ENCODE peak calls at places on chromosomes 7 and 10, in nine cellular contexts. H, N, K, D, Q, J, G, F and Z are unnamed samples.

GRCh38 chr7:18771834-18772566 is 276.5 kb downstream of the HDAC9 start:
- DNase-seq in H (no peak), N (no peak), K (no peak), D (no peak), Q (no peak), J (no peak), G (no peak), F (no peak), Z (no peak)

GRCh38 chr7:31767686-31768358 is 80.8 kb downstream of the PPP1R17 start:
- DNase-seq in H (no peak), N (no peak), K (no peak), D (no peak), Q (no peak), J (no peak), G (no peak), F (no peak), Z (no peak)

GRCh38 chr7:78127009-78127408 is 328.4 kb downstream of the PHTF2 start:
- DNase-seq in H (no peak), N (no peak), K (no peak), D (no peak), Q (no peak), J (no peak), G (no peak), F (no peak), Z (no peak)

GRCh38 chr7:75596727-75597614 is 104.9 kb downstream of the SPDYE5 start:
- DNase-seq in H (no peak), N (no peak), K (no peak), D (no peak), Q (no peak), J (no peak), G (no peak), F (peak; percentile 75), Z (no peak)

GRCh38 chr7:102890292-102890970 is 22.4 kb upstream of the LRRC17 start:
- DNase-seq in H (no peak), N (no peak), K (peak; percentile 77), D (no peak), Q (no peak), J (no peak), G (no peak), F (peak; percentile 36), Z (no peak)

GRCh38 chr10:18601321-18601720 is 50.1 kb downstream of the NSUN6 start:
- DNase-seq in H (no peak), N (no peak), K (no peak), D (no peak), Q (no peak), J (no peak), G (no peak), F (no peak), Z (no peak)

GRCh38 chr10:68721673-68721963 is 579 bp downstream of the CCAR1 start:
- DNase-seq in H (no peak), N (no peak), K (no peak), D (no peak), Q (no peak), J (no peak), G (no peak), F (no peak), Z (no peak)

GRCh38 chr7:87599336-87599735 is 1.3 kb downstream of the ABCB1 start:
- DNase-seq in H (no peak), N (peak; percentile 57), K (no peak), D (peak; percentile 81), Q (peak; percentile 27), J (no peak), G (peak; percentile 14), F (no peak), Z (no peak)

GRCh38 chr10:78896169-78896931 is 172.4 kb upstream of the ZMIZ1 start:
- DNase-seq in H (no peak), N (no peak), K (no peak), D (no peak), Q (no peak), J (no peak), G (no peak), F (no peak), Z (no peak)

GRCh38 chr10:42866115-42866995 is 83.8 kb downstream of the BMS1 start:
- DNase-seq in H (peak; percentile 79), N (peak; percentile 87), K (peak; percentile 26), D (peak; percentile 47), Q (peak; percentile 52), J (no peak), G (peak; percentile 26), F (peak; percentile 78), Z (peak; percentile 75)

GRCh38 chr7:139691253-139691781 is 86.5 kb downstream of the HIPK2 start:
- DNase-seq in H (peak; percentile 85), N (no peak), K (no peak), D (peak; percentile 87), Q (no peak), J (no peak), G (no peak), F (no peak), Z (peak; percentile 75)

GRCh38 chr7:106092204-106092603 is 19.9 kb downstream of the SYPL1 start:
- DNase-seq in H (no peak), N (no peak), K (no peak), D (no peak), Q (no peak), J (no peak), G (no peak), F (no peak), Z (no peak)

GRCh38 chr7:87432536-87432935 is 42.9 kb downstream of the ABCB4 start:
- DNase-seq in H (no peak), N (no peak), K (no peak), D (no peak), Q (no peak), J (no peak), G (no peak), F (no peak), Z (no peak)

GRCh38 chr10:98446121-98446655 is 547 bp downstream of the HPS1 start:
- DNase-seq in H (peak; percentile 51), N (peak; percentile 73), K (no peak), D (peak; percentile 43), Q (peak; percentile 48), J (peak; percentile 82), G (no peak), F (no peak), Z (no peak)

GRCh38 chr7:112358456-112358855 is 91.8 kb upstream of the IFRD1 start:
- DNase-seq in H (no peak), N (no peak), K (no peak), D (no peak), Q (no peak), J (no peak), G (no peak), F (peak; percentile 6), Z (no peak)

GRCh38 chr10:24848169-24848688 is 104.2 kb downstream of the PRTFDC1 start:
- DNase-seq in H (no peak), N (no peak), K (no peak), D (no peak), Q (no peak), J (no peak), G (no peak), F (no peak), Z (no peak)

GRCh38 chr10:24844742-24845141 is 107.7 kb downstream of the PRTFDC1 start:
- DNase-seq in H (no peak), N (no peak), K (no peak), D (no peak), Q (no peak), J (no peak), G (no peak), F (no peak), Z (no peak)

GRCh38 chr10:24849051-24849450 is 103.4 kb downstream of the PRTFDC1 start:
- DNase-seq in H (no peak), N (no peak), K (no peak), D (peak; percentile 4), Q (no peak), J (no peak), G (no peak), F (no peak), Z (no peak)

GRCh38 chr10:24849537-24850299 is 102.7 kb downstream of the PRTFDC1 start:
- DNase-seq in H (no peak), N (no peak), K (no peak), D (peak; percentile 64), Q (no peak), J (no peak), G (no peak), F (peak; percentile 82), Z (no peak)

GRCh38 chr10:24847476-24847875 is 104.9 kb downstream of the PRTFDC1 start:
- DNase-seq in H (no peak), N (no peak), K (no peak), D (no peak), Q (no peak), J (no peak), G (no peak), F (no peak), Z (no peak)
- H3K27ac ChIP-seq in H (no peak overlapping the region), N (no peak overlapping the region), K (no peak overlapping the region), D (no peak overlapping the region), Q (no peak overlapping the region), J (no peak overlapping the region), G (no peak overlapping the region), F (no peak overlapping the region), Z (no peak overlapping the region)

GRCh38 chr10:114552050-114552449 is 106.0 kb downstream of the ABLIM1 start:
- DNase-seq in H (no peak), N (no peak), K (no peak), D (no peak), Q (no peak), J (no peak), G (no peak), F (no peak), Z (no peak)
- H3K27ac ChIP-seq in H (peak overlapping the region; percentile 49), N (no peak overlapping the region), K (no peak overlapping the region), D (no peak overlapping the region), Q (no peak overlapping the region), J (peak overlapping the region; percentile 57), G (no peak overlapping the region), F (no peak overlapping the region), Z (peak overlapping the region; percentile 58)

GRCh38 chr7:55021951-55022617 is 3.3 kb downstream of the EGFR start:
- DNase-seq in H (no peak), N (no peak), K (no peak), D (no peak), Q (no peak), J (no peak), G (no peak), F (no peak), Z (no peak)
- H3K27ac ChIP-seq in H (no peak overlapping the region), N (no peak overlapping the region), K (peak overlapping the region; percentile 21), D (no peak overlapping the region), Q (no peak overlapping the region), J (peak overlapping the region; percentile 95), G (no peak overlapping the region), F (no peak overlapping the region), Z (no peak overlapping the region)

DNA sequence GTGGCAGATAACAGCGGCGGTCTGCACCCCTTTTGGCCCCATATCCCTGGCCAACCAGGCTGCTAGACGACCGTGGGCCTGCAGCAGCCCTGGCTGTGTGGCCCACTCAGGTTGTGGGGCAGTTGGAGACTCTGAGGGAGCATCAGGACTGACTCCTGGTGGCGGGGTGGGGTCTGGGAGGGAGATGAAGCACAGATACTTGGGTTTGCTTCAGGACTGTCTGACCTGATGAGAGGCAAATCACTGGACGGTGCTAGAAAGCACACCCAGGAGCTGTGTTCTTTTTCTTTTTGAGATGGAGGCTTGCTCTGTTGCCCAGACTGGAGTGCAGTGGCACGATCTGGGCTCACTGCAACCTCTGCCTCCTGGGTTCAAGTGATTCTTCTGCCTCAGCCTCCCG is 28.2 kb downstream of the BAMBI start:
- DNase-seq in H (no peak), N (no peak), K (no peak), D (no peak), Q (no peak), J (no peak), G (no peak), F (no peak), Z (no peak)
- H3K27ac ChIP-seq in H (no peak overlapping the region), N (no peak overlapping the region), K (no peak overlapping the region), D (no peak overlapping the region), Q (no peak overlapping the region), J (no peak overlapping the region), G (no peak overlapping the region), F (no peak overlapping the region), Z (no peak overlapping the region)